ENCODE peak calls at places on chromosomes 3 and 15, in six cellular contexts. W, R, Z, P, D and F are unnamed samples.

GRCh38 chr3:117479095-117479494 is 769.5 kb downstream of the TUSC7 start:
- DNase-seq in W (no peak), R (no peak), Z (no peak), P (no peak), D (no peak), F (no peak)

GRCh38 chr15:63985221-63986184 is 60.8 kb downstream of the DAPK2 start:
- DNase-seq in W (no peak), R (no peak), Z (no peak), P (no peak), D (no peak), F (no peak)

GRCh38 chr3:41297750-41298149 is 98.4 kb downstream of the CTNNB1 start:
- DNase-seq in W (no peak), R (no peak), Z (no peak), P (no peak), D (no peak), F (no peak)

GRCh38 chr3:18424862-18425640 is at the start of gene SATB1:
- DNase-seq in W (no peak), R (peak; percentile 67), Z (peak; percentile 75), P (peak; percentile 74), D (peak; percentile 86), F (peak; percentile 59)

GRCh38 chr3:123157209-123157597 is 44.5 kb upstream of the SEC22A start:
- DNase-seq in W (no peak), R (no peak), Z (no peak), P (no peak), D (no peak), F (no peak)

GRCh38 chr3:14989943-14990753 is 42.8 kb downstream of the NR2C2 start:
- DNase-seq in W (no peak), R (no peak), Z (no peak), P (no peak), D (peak; percentile 1), F (peak; percentile 41)

GRCh38 chr3:64625381-64625780 is 62.4 kb downstream of the ADAMTS9 start:
- DNase-seq in W (no peak), R (no peak), Z (no peak), P (no peak), D (no peak), F (no peak)

GRCh38 chr3:115588201-115588600 is 35.1 kb upstream of the GAP43 start:
- DNase-seq in W (no peak), R (no peak), Z (no peak), P (no peak), D (no peak), F (no peak)

GRCh38 chr3:110533089-110533488 is 538.5 kb upstream of the NECTIN3 start:
- DNase-seq in W (no peak), R (no peak), Z (no peak), P (no peak), D (peak; percentile 74), F (no peak)

GRCh38 chr3:177340243-177340830 is 143.1 kb upstream of the TBL1XR1 start:
- DNase-seq in W (no peak), R (no peak), Z (no peak), P (no peak), D (no peak), F (no peak)

GRCh38 chr3:20974389-20974788 is 776.6 kb downstream of the ZNF385D start:
- DNase-seq in W (no peak), R (no peak), Z (no peak), P (no peak), D (no peak), F (no peak)

GRCh38 chr3:128548426-128549282 is 55.7 kb upstream of the GATA2 start:
- DNase-seq in W (peak; percentile 59), R (no peak), Z (no peak), P (no peak), D (no peak), F (no peak)

GRCh38 chr3:27357665-27358258 is 11.4 kb downstream of the NEK10 start:
- DNase-seq in W (peak; percentile 51), R (peak; percentile 27), Z (no peak), P (no peak), D (peak; percentile 52), F (peak; percentile 54)

GRCh38 chr3:171140246-171140645 is 113.7 kb upstream of the SLC2A2 start:
- DNase-seq in W (no peak), R (no peak), Z (no peak), P (no peak), D (no peak), F (no peak)

GRCh38 chr15:101023501-101024110 is 104.4 kb downstream of the LRRK1 start:
- DNase-seq in W (no peak), R (no peak), Z (no peak), P (no peak), D (peak; percentile 45), F (no peak)

GRCh38 chr3:184656991-184657669 is 54.7 kb downstream of the MAGEF1 start:
- DNase-seq in W (peak; percentile 51), R (no peak), Z (no peak), P (no peak), D (peak; percentile 28), F (no peak)

GRCh38 chr15:73924258-73924921 is 1.9 kb upstream of the LOXL1 start:
- DNase-seq in W (peak; percentile 78), R (no peak), Z (no peak), P (no peak), D (peak; percentile 94), F (no peak)